ENCODE peak calls at places on chromosomes 6 and 20, in ten cellular contexts. One of them, this sample, is unnamed.

GRCh38 chr6:158211273-158212055 is 43.3 kb downstream of the GTF2H5 start:
- DNase-seq in hypothalamus: no peak
- DNase-seq in AG04449: no peak
- DNase-seq in HS-5: peak; percentile 58
- DNase-seq in NCI-H187 treated with DMSO at 0.1 percent for 48 hours: no peak
- DNase-seq in lower lobe of right lung: no peak
- DNase-seq in GM03348: peak; percentile 47
- DNase-seq in H7: no peak
- DNase-seq in CD8-positive, alpha-beta memory T cell: no peak
- DNase-seq in WTC11: no peak
- DNase-seq in this sample: no peak

GRCh38 chr20:44017905-44018683 is 103.4 kb downstream of the TOX2 start:
- DNase-seq in hypothalamus: no peak
- DNase-seq in AG04449: peak; percentile 56
- DNase-seq in HS-5: no peak
- DNase-seq in NCI-H187 treated with DMSO at 0.1 percent for 48 hours: peak; percentile 96
- DNase-seq in lower lobe of right lung: peak; percentile 75
- DNase-seq in GM03348: peak; percentile 59
- DNase-seq in H7: no peak
- DNase-seq in CD8-positive, alpha-beta memory T cell: no peak
- DNase-seq in WTC11: no peak
- DNase-seq in this sample: peak; percentile 91

GRCh38 chr6:70547905-70548304 is 18.8 kb upstream of the SDHAF4 start:
- DNase-seq in hypothalamus: no peak
- DNase-seq in AG04449: no peak
- DNase-seq in HS-5: no peak
- DNase-seq in NCI-H187 treated with DMSO at 0.1 percent for 48 hours: no peak
- DNase-seq in lower lobe of right lung: no peak
- DNase-seq in GM03348: no peak
- DNase-seq in H7: no peak
- DNase-seq in CD8-positive, alpha-beta memory T cell: no peak
- DNase-seq in WTC11: no peak
- DNase-seq in this sample: no peak

GRCh38 chr6:137731600-137731959 is 135.5 kb upstream of the TNFAIP3 start:
- DNase-seq in hypothalamus: no peak
- DNase-seq in AG04449: no peak
- DNase-seq in HS-5: no peak
- DNase-seq in NCI-H187 treated with DMSO at 0.1 percent for 48 hours: no peak
- DNase-seq in lower lobe of right lung: no peak
- DNase-seq in GM03348: no peak
- DNase-seq in H7: no peak
- DNase-seq in CD8-positive, alpha-beta memory T cell: no peak
- DNase-seq in WTC11: no peak
- DNase-seq in this sample: no peak

GRCh38 chr6:80543598-80544181 is 437.2 kb downstream of the BCKDHB start:
- DNase-seq in hypothalamus: no peak
- DNase-seq in AG04449: no peak
- DNase-seq in HS-5: no peak
- DNase-seq in NCI-H187 treated with DMSO at 0.1 percent for 48 hours: no peak
- DNase-seq in lower lobe of right lung: no peak
- DNase-seq in GM03348: peak; percentile 50
- DNase-seq in H7: no peak
- DNase-seq in CD8-positive, alpha-beta memory T cell: no peak
- DNase-seq in WTC11: peak; percentile 13
- DNase-seq in this sample: no peak

GRCh38 chr6:17393335-17394191 is at the start of gene CAP2:
- DNase-seq in hypothalamus: peak; percentile 65
- DNase-seq in AG04449: no peak
- DNase-seq in HS-5: no peak
- DNase-seq in NCI-H187 treated with DMSO at 0.1 percent for 48 hours: peak; percentile 25
- DNase-seq in lower lobe of right lung: peak; percentile 64
- DNase-seq in GM03348: peak; percentile 88
- DNase-seq in H7: peak; percentile 91
- DNase-seq in CD8-positive, alpha-beta memory T cell: no peak
- DNase-seq in WTC11: peak; percentile 82
- DNase-seq in this sample: peak; percentile 64

GRCh38 chr6:108651781-108652227 is 91.1 kb downstream of the FOXO3 start:
- DNase-seq in hypothalamus: no peak
- DNase-seq in AG04449: peak; percentile 74
- DNase-seq in HS-5: peak; percentile 87
- DNase-seq in NCI-H187 treated with DMSO at 0.1 percent for 48 hours: no peak
- DNase-seq in lower lobe of right lung: no peak
- DNase-seq in GM03348: peak; percentile 77
- DNase-seq in H7: no peak
- DNase-seq in CD8-positive, alpha-beta memory T cell: no peak
- DNase-seq in WTC11: no peak
- DNase-seq in this sample: no peak

GRCh38 chr6:155311076-155311475 is 3.2 kb downstream of the TFB1M start:
- DNase-seq in hypothalamus: no peak
- DNase-seq in AG04449: no peak
- DNase-seq in HS-5: no peak
- DNase-seq in NCI-H187 treated with DMSO at 0.1 percent for 48 hours: no peak
- DNase-seq in lower lobe of right lung: no peak
- DNase-seq in GM03348: no peak
- DNase-seq in H7: no peak
- DNase-seq in CD8-positive, alpha-beta memory T cell: no peak
- DNase-seq in WTC11: no peak
- DNase-seq in this sample: peak; percentile 20

GRCh38 chr6:100132005-100132404 is 138.0 kb upstream of the MCHR2 start:
- DNase-seq in hypothalamus: no peak
- DNase-seq in AG04449: no peak
- DNase-seq in HS-5: no peak
- DNase-seq in NCI-H187 treated with DMSO at 0.1 percent for 48 hours: no peak
- DNase-seq in lower lobe of right lung: no peak
- DNase-seq in GM03348: no peak
- DNase-seq in H7: no peak
- DNase-seq in CD8-positive, alpha-beta memory T cell: no peak
- DNase-seq in WTC11: no peak
- DNase-seq in this sample: no peak

GRCh38 chr20:37344506-37345338 is 1.2 kb upstream of the SRC start:
- DNase-seq in hypothalamus: no peak
- DNase-seq in AG04449: no peak
- DNase-seq in HS-5: no peak
- DNase-seq in NCI-H187 treated with DMSO at 0.1 percent for 48 hours: no peak
- DNase-seq in lower lobe of right lung: peak; percentile 77
- DNase-seq in GM03348: no peak
- DNase-seq in H7: peak; percentile 55
- DNase-seq in CD8-positive, alpha-beta memory T cell: no peak
- DNase-seq in WTC11: no peak
- DNase-seq in this sample: no peak

GRCh38 chr6:34970962-34971361 is 81.9 kb downstream of the ANKS1A start:
- DNase-seq in hypothalamus: no peak
- DNase-seq in AG04449: no peak
- DNase-seq in HS-5: peak; percentile 37
- DNase-seq in NCI-H187 treated with DMSO at 0.1 percent for 48 hours: no peak
- DNase-seq in lower lobe of right lung: no peak
- DNase-seq in GM03348: peak; percentile 61
- DNase-seq in H7: no peak
- DNase-seq in CD8-positive, alpha-beta memory T cell: no peak
- DNase-seq in WTC11: no peak
- DNase-seq in this sample: no peak

GRCh38 chr20:24616258-24617079 is 147.0 kb downstream of the SYNDIG1 start:
- DNase-seq in hypothalamus: no peak
- DNase-seq in AG04449: no peak
- DNase-seq in HS-5: no peak
- DNase-seq in NCI-H187 treated with DMSO at 0.1 percent for 48 hours: no peak
- DNase-seq in lower lobe of right lung: no peak
- DNase-seq in GM03348: no peak
- DNase-seq in H7: no peak
- DNase-seq in CD8-positive, alpha-beta memory T cell: no peak
- DNase-seq in WTC11: no peak
- DNase-seq in this sample: no peak

GRCh38 chr6:137933696-137934095 is 66.6 kb downstream of the TNFAIP3 start:
- DNase-seq in hypothalamus: peak; percentile 9
- DNase-seq in AG04449: no peak
- DNase-seq in HS-5: no peak
- DNase-seq in NCI-H187 treated with DMSO at 0.1 percent for 48 hours: no peak
- DNase-seq in lower lobe of right lung: no peak
- DNase-seq in GM03348: peak; percentile 53
- DNase-seq in H7: no peak
- DNase-seq in CD8-positive, alpha-beta memory T cell: no peak
- DNase-seq in WTC11: no peak
- DNase-seq in this sample: no peak

GRCh38 chr6:138129190-138129589 is 22.0 kb upstream of the PERP start:
- DNase-seq in hypothalamus: no peak
- DNase-seq in AG04449: no peak
- DNase-seq in HS-5: no peak
- DNase-seq in NCI-H187 treated with DMSO at 0.1 percent for 48 hours: no peak
- DNase-seq in lower lobe of right lung: no peak
- DNase-seq in GM03348: no peak
- DNase-seq in H7: no peak
- DNase-seq in CD8-positive, alpha-beta memory T cell: no peak
- DNase-seq in WTC11: peak; percentile 25
- DNase-seq in this sample: peak; percentile 15

GRCh38 chr20:51586005-51586440 is 43.5 kb upstream of the NFATC2 start:
- DNase-seq in hypothalamus: no peak
- DNase-seq in AG04449: peak; percentile 88
- DNase-seq in HS-5: peak; percentile 100
- DNase-seq in NCI-H187 treated with DMSO at 0.1 percent for 48 hours: no peak
- DNase-seq in lower lobe of right lung: no peak
- DNase-seq in GM03348: peak; percentile 90
- DNase-seq in H7: no peak
- DNase-seq in CD8-positive, alpha-beta memory T cell: no peak
- DNase-seq in WTC11: no peak
- DNase-seq in this sample: no peak

GRCh38 chr20:8244637-8245036 is 112.6 kb downstream of the PLCB1 start:
- DNase-seq in hypothalamus: no peak
- DNase-seq in AG04449: no peak
- DNase-seq in HS-5: no peak
- DNase-seq in NCI-H187 treated with DMSO at 0.1 percent for 48 hours: no peak
- DNase-seq in lower lobe of right lung: no peak
- DNase-seq in GM03348: peak; percentile 44
- DNase-seq in H7: no peak
- DNase-seq in CD8-positive, alpha-beta memory T cell: no peak
- DNase-seq in WTC11: no peak
- DNase-seq in this sample: no peak

GRCh38 chr6:46269447-46270229 is 98.9 kb upstream of the ENPP5 start:
- DNase-seq in hypothalamus: no peak
- DNase-seq in AG04449: no peak
- DNase-seq in HS-5: no peak
- DNase-seq in NCI-H187 treated with DMSO at 0.1 percent for 48 hours: peak; percentile 25
- DNase-seq in lower lobe of right lung: no peak
- DNase-seq in GM03348: no peak
- DNase-seq in H7: no peak
- DNase-seq in CD8-positive, alpha-beta memory T cell: no peak
- DNase-seq in WTC11: no peak
- DNase-seq in this sample: no peak

GRCh38 chr20:21020656-21021004 is 85.5 kb downstream of the LINC00237 start:
- DNase-seq in hypothalamus: no peak
- DNase-seq in AG04449: no peak
- DNase-seq in HS-5: no peak
- DNase-seq in NCI-H187 treated with DMSO at 0.1 percent for 48 hours: no peak
- DNase-seq in lower lobe of right lung: no peak
- DNase-seq in GM03348: peak; percentile 21
- DNase-seq in H7: peak; percentile 22
- DNase-seq in CD8-positive, alpha-beta memory T cell: no peak
- DNase-seq in WTC11: no peak
- DNase-seq in this sample: no peak

GRCh38 chr6:116564921-116565872 is 6.1 kb upstream of the RWDD1 start:
- DNase-seq in hypothalamus: peak; percentile 26
- DNase-seq in AG04449: no peak
- DNase-seq in HS-5: no peak
- DNase-seq in NCI-H187 treated with DMSO at 0.1 percent for 48 hours: no peak
- DNase-seq in lower lobe of right lung: peak; percentile 51
- DNase-seq in GM03348: peak; percentile 46
- DNase-seq in H7: peak; percentile 18
- DNase-seq in CD8-positive, alpha-beta memory T cell: peak; percentile 5
- DNase-seq in WTC11: no peak
- DNase-seq in this sample: no peak

GRCh38 chr6:44858998-44859397 is 469.1 kb upstream of the RUNX2 start:
- DNase-seq in hypothalamus: no peak
- DNase-seq in AG04449: no peak
- DNase-seq in HS-5: no peak
- DNase-seq in NCI-H187 treated with DMSO at 0.1 percent for 48 hours: no peak
- DNase-seq in lower lobe of right lung: no peak
- DNase-seq in GM03348: no peak
- DNase-seq in H7: no peak
- DNase-seq in CD8-positive, alpha-beta memory T cell: no peak
- DNase-seq in WTC11: no peak
- DNase-seq in this sample: no peak

GRCh38 chr6:120805267-120805666 is 529.0 kb downstream of the TBC1D32 start:
- DNase-seq in hypothalamus: no peak
- DNase-seq in AG04449: no peak
- DNase-seq in HS-5: peak; percentile 46
- DNase-seq in NCI-H187 treated with DMSO at 0.1 percent for 48 hours: no peak
- DNase-seq in lower lobe of right lung: no peak
- DNase-seq in GM03348: peak; percentile 3
- DNase-seq in H7: no peak
- DNase-seq in CD8-positive, alpha-beta memory T cell: no peak
- DNase-seq in WTC11: no peak
- DNase-seq in this sample: no peak

GRCh38 chr20:58669287-58670006 is 18.4 kb downstream of the STX16 start:
- DNase-seq in hypothalamus: no peak
- DNase-seq in AG04449: no peak
- DNase-seq in HS-5: no peak
- DNase-seq in NCI-H187 treated with DMSO at 0.1 percent for 48 hours: no peak
- DNase-seq in lower lobe of right lung: no peak
- DNase-seq in GM03348: no peak
- DNase-seq in H7: peak; percentile 85
- DNase-seq in CD8-positive, alpha-beta memory T cell: no peak
- DNase-seq in WTC11: peak; percentile 73
- DNase-seq in this sample: no peak

GRCh38 chr6:143772662-143773061 is 70.5 kb upstream of the LTV1 start:
- DNase-seq in hypothalamus: no peak
- DNase-seq in AG04449: no peak
- DNase-seq in HS-5: no peak
- DNase-seq in NCI-H187 treated with DMSO at 0.1 percent for 48 hours: no peak
- DNase-seq in lower lobe of right lung: no peak
- DNase-seq in GM03348: peak; percentile 25
- DNase-seq in H7: no peak
- DNase-seq in CD8-positive, alpha-beta memory T cell: no peak
- DNase-seq in WTC11: no peak
- DNase-seq in this sample: no peak

GRCh38 chr20:59571591-59572314 is 32.6 kb upstream of the PHACTR3 start:
- DNase-seq in hypothalamus: peak; percentile 56
- DNase-seq in AG04449: no peak
- DNase-seq in HS-5: peak; percentile 29
- DNase-seq in NCI-H187 treated with DMSO at 0.1 percent for 48 hours: no peak
- DNase-seq in lower lobe of right lung: peak; percentile 70
- DNase-seq in GM03348: peak; percentile 93
- DNase-seq in H7: peak; percentile 93
- DNase-seq in CD8-positive, alpha-beta memory T cell: peak; percentile 18
- DNase-seq in WTC11: peak; percentile 84
- DNase-seq in this sample: peak; percentile 30

GRCh38 chr20:1010659-1011058 is 8.5 kb upstream of the RSPO4 start:
- DNase-seq in hypothalamus: no peak
- DNase-seq in AG04449: no peak
- DNase-seq in HS-5: no peak
- DNase-seq in NCI-H187 treated with DMSO at 0.1 percent for 48 hours: no peak
- DNase-seq in lower lobe of right lung: no peak
- DNase-seq in GM03348: no peak
- DNase-seq in H7: no peak
- DNase-seq in CD8-positive, alpha-beta memory T cell: no peak
- DNase-seq in WTC11: no peak
- DNase-seq in this sample: no peak

GRCh38 chr20:49475979-49476378 is 6.5 kb downstream of the KCNB1 start:
- DNase-seq in hypothalamus: no peak
- DNase-seq in AG04449: no peak
- DNase-seq in HS-5: no peak
- DNase-seq in NCI-H187 treated with DMSO at 0.1 percent for 48 hours: no peak
- DNase-seq in lower lobe of right lung: no peak
- DNase-seq in GM03348: no peak
- DNase-seq in H7: no peak
- DNase-seq in CD8-positive, alpha-beta memory T cell: no peak
- DNase-seq in WTC11: no peak
- DNase-seq in this sample: no peak

GRCh38 chr20:49420292-49420691 is 62.2 kb downstream of the KCNB1 start:
- DNase-seq in hypothalamus: no peak
- DNase-seq in AG04449: no peak
- DNase-seq in HS-5: no peak
- DNase-seq in NCI-H187 treated with DMSO at 0.1 percent for 48 hours: no peak
- DNase-seq in lower lobe of right lung: no peak
- DNase-seq in GM03348: no peak
- DNase-seq in H7: no peak
- DNase-seq in CD8-positive, alpha-beta memory T cell: no peak
- DNase-seq in WTC11: no peak
- DNase-seq in this sample: no peak

GRCh38 chr6:22808466-22808865 is 239.1 kb downstream of the HDGFL1 start:
- DNase-seq in hypothalamus: no peak
- DNase-seq in AG04449: no peak
- DNase-seq in HS-5: no peak
- DNase-seq in NCI-H187 treated with DMSO at 0.1 percent for 48 hours: no peak
- DNase-seq in lower lobe of right lung: no peak
- DNase-seq in GM03348: no peak
- DNase-seq in H7: no peak
- DNase-seq in CD8-positive, alpha-beta memory T cell: no peak
- DNase-seq in WTC11: no peak
- DNase-seq in this sample: no peak